ENCODE peak calls at places on chromosomes 1 and 21, in eight cellular contexts. B is cardiac muscle cell; L is CD8-positive, alpha-beta T cell; C is mucosa of descending colon; E is OCI-LY7; O is lung; V is HCT116; J is fibroblast of lung. R is an unnamed sample.

GRCh38 chr1:197915797-197916686 is 1.1 kb upstream of the LHX9 start:
- DNase-seq in J (peak; percentile 51), L (no peak), C (peak; percentile 68), V (peak; percentile 53), B (peak; percentile 63), E (no peak), O (no peak), R (no peak)

GRCh38 chr1:230101556-230101955 is 34.5 kb downstream of the GALNT2 start:
- DNase-seq in O (no peak), E (no peak), B (peak; percentile 45), L (no peak), C (no peak), J (peak; percentile 57), V (no peak), R (no peak)

GRCh38 chr1:223731076-223731770 is 18.9 kb downstream of the CAPN2 start:
- DNase-seq in L (no peak), C (peak; percentile 53), O (peak; percentile 73), J (peak; percentile 74), E (no peak), V (no peak), B (peak; percentile 86), R (no peak)

GRCh38 chr21:43369124-43369523 is 57.8 kb downstream of the SIK1 start:
- DNase-seq in L (no peak), B (peak; percentile 35), V (no peak), C (no peak), O (no peak), J (no peak), E (no peak), R (peak; percentile 56)

GRCh38 chr1:226126824-226127591 is 59.5 kb downstream of the ACBD3 start:
- DNase-seq in L (no peak), V (no peak), O (no peak), B (no peak), J (no peak), E (peak; percentile 82), C (peak; percentile 50), R (no peak)

GRCh38 chr1:12143631-12144155 is 23.1 kb upstream of the TNFRSF1B start:
- DNase-seq in B (peak; percentile 98), E (no peak), C (peak; percentile 72), O (peak; percentile 83), L (no peak), J (peak; percentile 95), V (no peak), R (peak; percentile 98)

GRCh38 chr1:159996653-159997052 is 35.1 kb downstream of the PIGM start:
- DNase-seq in L (no peak), O (peak; percentile 56), E (no peak), V (no peak), B (peak; percentile 76), J (peak; percentile 14), C (no peak), R (peak; percentile 90)

GRCh38 chr21:28773036-28773435 is 219.6 kb downstream of the LTN1 start:
- DNase-seq in V (no peak), C (no peak), O (no peak), E (no peak), L (no peak), B (no peak), J (no peak), R (no peak)

GRCh38 chr21:42027085-42027803 is 17.1 kb upstream of the ZBTB21 start:
- DNase-seq in L (no peak), O (no peak), J (no peak), B (peak; percentile 12), C (no peak), E (no peak), V (no peak), R (no peak)

GRCh38 chr1:153746174-153746573 is 18.3 kb downstream of the INTS3 start:
- DNase-seq in O (no peak), J (no peak), V (no peak), E (no peak), L (no peak), C (no peak), B (no peak), R (no peak)

GRCh38 chr21:20570824-20571232 is 427.4 kb upstream of the NCAM2 start:
- DNase-seq in V (no peak), C (peak; percentile 4), O (no peak), L (no peak), B (no peak), J (no peak), E (no peak), R (no peak)

GRCh38 chr1:21205416-21205815 is 28.7 kb upstream of the EIF4G3 start:
- DNase-seq in L (no peak), B (no peak), O (no peak), C (no peak), E (no peak), V (no peak), J (no peak), R (no peak)

GRCh38 chr1:21468597-21468996 is 28.7 kb downstream of the NBPF3 start:
- DNase-seq in B (peak; percentile 60), L (peak; percentile 17), V (no peak), O (no peak), E (peak; percentile 29), J (peak; percentile 59), C (peak; percentile 30), R (peak; percentile 75)

GRCh38 chr1:149884433-149885363 is 14.7 kb upstream of the BOLA1 start:
- DNase-seq in V (peak; percentile 7), E (peak; percentile 86), B (peak; percentile 19), O (no peak), L (no peak), C (no peak), J (peak; percentile 37), R (peak; percentile 45)

GRCh38 chr1:230573647-230574046 is 68.6 kb upstream of the COG2 start:
- DNase-seq in E (peak; percentile 2), C (no peak), V (no peak), B (no peak), L (no peak), J (no peak), O (no peak), R (no peak)

GRCh38 chr1:160997323-160998038 is 23.5 kb downstream of the F11R start:
- DNase-seq in L (peak; percentile 56), C (peak; percentile 86), J (peak; percentile 63), B (peak; percentile 91), V (peak; percentile 51), O (peak; percentile 76), E (peak; percentile 70), R (peak; percentile 67)

GRCh38 chr21:27519357-27519756 is 552.5 kb upstream of the ADAMTS5 start:
- DNase-seq in J (peak; percentile 91), E (no peak), C (no peak), L (no peak), V (no peak), B (peak; percentile 72), O (no peak), R (peak; percentile 88)

GRCh38 chr1:15727021-15727420 is 9.0 kb upstream of the SLC25A34 start:
- DNase-seq in O (no peak), V (no peak), B (no peak), L (no peak), J (no peak), C (no peak), E (no peak), R (no peak)

GRCh38 chr1:18998016-18998724 is 41.7 kb upstream of the IFFO2 start:
- DNase-seq in L (no peak), V (no peak), B (no peak), J (no peak), O (no peak), E (no peak), C (no peak), R (no peak)

GRCh38 chr1:101310484-101310883 is 73.7 kb downstream of the S1PR1 start:
- DNase-seq in J (no peak), C (no peak), B (no peak), V (no peak), L (no peak), E (no peak), O (no peak), R (no peak)

GRCh38 chr1:52296345-52296744 is 69.7 kb downstream of the CC2D1B start:
- DNase-seq in J (peak; percentile 74), L (no peak), B (peak; percentile 70), E (peak; percentile 41), C (peak; percentile 61), O (no peak), V (peak; percentile 31), R (peak; percentile 75)

GRCh38 chr21:41861255-41861654 is 17.9 kb downstream of the PRDM15 start:
- DNase-seq in J (no peak), E (peak; percentile 62), V (no peak), O (no peak), B (no peak), L (no peak), C (no peak), R (no peak)

GRCh38 chr1:155479205-155479604 is 83.4 kb downstream of the ASH1L start:
- DNase-seq in O (no peak), L (no peak), E (no peak), J (peak; percentile 34), V (no peak), C (no peak), B (peak; percentile 60), R (peak; percentile 72)

GRCh38 chr1:89069955-89070354 is 4.9 kb upstream of the GBP1 start:
- DNase-seq in J (peak; percentile 28), O (no peak), E (peak; percentile 0), V (no peak), L (no peak), B (no peak), C (no peak), R (no peak)

GRCh38 chr1:165241321-165241720 is 115.2 kb downstream of the LMX1A start:
- DNase-seq in O (no peak), V (no peak), B (no peak), E (no peak), C (no peak), J (no peak), L (no peak), R (no peak)

DNA sequence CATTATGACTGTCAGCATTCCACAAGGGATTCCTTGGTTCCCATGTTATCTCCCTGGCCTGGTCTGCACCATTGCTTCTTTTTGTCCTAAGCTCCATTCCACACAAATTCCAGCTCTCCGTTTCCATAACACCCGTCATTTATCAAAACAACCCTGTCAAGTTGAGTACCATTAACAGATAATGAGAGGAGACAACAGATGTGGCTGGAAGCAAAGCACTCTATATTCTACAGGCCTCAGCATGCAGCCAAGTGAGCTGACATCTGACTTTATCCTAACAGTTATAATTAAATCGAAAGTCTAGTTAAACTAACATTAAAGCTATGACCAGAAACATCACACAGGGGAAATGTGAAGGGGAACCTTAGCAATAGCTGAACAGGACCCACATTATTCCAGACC is 110.4 kb downstream of the RERE start:
- DNase-seq in L (no peak), E (no peak), J (peak; percentile 19), C (no peak), V (no peak), B (peak; percentile 79), O (no peak), R (no peak)
- H3K4me3 ChIP-seq in L (no peak overlapping the region), E (no peak overlapping the region), J (no peak overlapping the region), C (no peak overlapping the region), V (no peak overlapping the region), B (no peak overlapping the region), O (no peak overlapping the region), R (no peak overlapping the region)

GRCh38 chr1:96538001-96538649 is 183.5 kb upstream of the PTBP2 start:
- DNase-seq in O (peak; percentile 41), V (no peak), C (no peak), L (no peak), E (no peak), B (peak; percentile 92), J (peak; percentile 80), R (peak; percentile 90)
- TF ChIP-seq CTCF in O (no peak), V (no peak), C (no peak), L (no peak), E (no peak), B (peak; percentile 38), J (peak; percentile 26), R (no peak)

GRCh38 chr1:219660666-219661463 is 48.0 kb upstream of the ZC3H11B start:
- DNase-seq in E (no peak), B (peak; percentile 96), J (peak; percentile 93), O (peak; percentile 77), L (no peak), C (peak; percentile 78), V (peak; percentile 87), R (peak; percentile 74)
- H3K4me3 ChIP-seq in E (no peak overlapping the region), B (no peak overlapping the region), J (no peak overlapping the region), O (no peak overlapping the region), L (no peak overlapping the region), C (no peak overlapping the region), V (peak overlapping the region; percentile 23), R (no peak overlapping the region)

GRCh38 chr1:14608308-14608707 is 9.8 kb downstream of the KAZN start:
- DNase-seq in J (no peak), O (no peak), C (no peak), B (no peak), E (peak; percentile 32), V (no peak), L (no peak), R (no peak)
- TF ChIP-seq CTCF in J (no peak), O (no peak), C (no peak), B (no peak), E (peak; percentile 80), V (no peak), L (no peak), R (no peak)

R was measured in foreskin fibroblast.